ENCODE peak calls at places on chromosomes 3 and 15, in seven cellular contexts. One of them, this sample, is unnamed.
A peak's percentile ranks its signal among the peaks of the same experiment; 100 is the strongest.

GRCh38 chr3:156608601-156609000 is 53.7 kb upstream of the SSR3 start:
- DNase-seq in breast epithelium: no peak
- DNase-seq in HCT116: no peak
- DNase-seq in brain microvascular endothelial cell: no peak
- DNase-seq in GM23338: no peak
- DNase-seq in ovary: no peak
- DNase-seq in pancreas: no peak
- DNase-seq in this sample: no peak

GRCh38 chr3:155704041-155704440 is 40.8 kb downstream of the PLCH1 start:
- DNase-seq in breast epithelium: no peak
- DNase-seq in GM23338: no peak
- DNase-seq in HCT116: no peak
- DNase-seq in ovary: no peak
- DNase-seq in brain microvascular endothelial cell: no peak
- DNase-seq in pancreas: no peak
- DNase-seq in this sample: no peak

GRCh38 chr3:9161811-9162210 is 87.6 kb downstream of the SRGAP3 start:
- DNase-seq in brain microvascular endothelial cell: no peak
- DNase-seq in GM23338: no peak
- DNase-seq in pancreas: no peak
- DNase-seq in breast epithelium: no peak
- DNase-seq in ovary: no peak
- DNase-seq in HCT116: no peak
- DNase-seq in this sample: no peak

GRCh38 chr15:85741021-85741421 is 53.7 kb downstream of the KLHL25 start:
- DNase-seq in breast epithelium: no peak
- DNase-seq in pancreas: no peak
- DNase-seq in GM23338: peak; percentile 49
- DNase-seq in brain microvascular endothelial cell: no peak
- DNase-seq in ovary: no peak
- DNase-seq in HCT116: no peak
- DNase-seq in this sample: no peak

GRCh38 chr15:98896802-98897732 is 110.5 kb downstream of the PGPEP1L start:
- DNase-seq in pancreas: no peak
- DNase-seq in GM23338: no peak
- DNase-seq in HCT116: peak; percentile 77
- DNase-seq in breast epithelium: no peak
- DNase-seq in ovary: no peak
- DNase-seq in brain microvascular endothelial cell: peak; percentile 99
- DNase-seq in this sample: peak; percentile 99

GRCh38 chr3:78905700-78906099 is 862.1 kb downstream of the ROBO1 start:
- DNase-seq in ovary: no peak
- DNase-seq in pancreas: no peak
- DNase-seq in HCT116: no peak
- DNase-seq in brain microvascular endothelial cell: no peak
- DNase-seq in GM23338: no peak
- DNase-seq in breast epithelium: no peak
- DNase-seq in this sample: no peak

GRCh38 chr15:58070801-58071418 is 5.4 kb upstream of the ALDH1A2 start:
- DNase-seq in breast epithelium: peak; percentile 56
- DNase-seq in GM23338: peak; percentile 70
- DNase-seq in pancreas: peak; percentile 81
- DNase-seq in HCT116: peak; percentile 57
- DNase-seq in brain microvascular endothelial cell: peak; percentile 59
- DNase-seq in ovary: peak; percentile 53
- DNase-seq in this sample: no peak

GRCh38 chr3:177781686-177782161 is 584.4 kb upstream of the TBL1XR1 start:
- DNase-seq in ovary: peak; percentile 68
- DNase-seq in pancreas: no peak
- DNase-seq in brain microvascular endothelial cell: peak; percentile 20
- DNase-seq in HCT116: no peak
- DNase-seq in breast epithelium: no peak
- DNase-seq in GM23338: no peak
- DNase-seq in this sample: no peak

GRCh38 chr15:99114511-99115299 is 9.8 kb downstream of the SYNM start:
- DNase-seq in ovary: no peak
- DNase-seq in pancreas: no peak
- DNase-seq in HCT116: no peak
- DNase-seq in GM23338: no peak
- DNase-seq in breast epithelium: no peak
- DNase-seq in brain microvascular endothelial cell: no peak
- DNase-seq in this sample: no peak

GRCh38 chr3:170724599-170724998 is 138.7 kb upstream of the SLC7A14 start:
- DNase-seq in pancreas: no peak
- DNase-seq in GM23338: no peak
- DNase-seq in HCT116: no peak
- DNase-seq in ovary: peak; percentile 44
- DNase-seq in breast epithelium: no peak
- DNase-seq in brain microvascular endothelial cell: peak; percentile 63
- DNase-seq in this sample: no peak

GRCh38 chr3:49553690-49554634 is at the start of gene BSN:
- DNase-seq in breast epithelium: peak; percentile 66
- DNase-seq in GM23338: peak; percentile 94
- DNase-seq in ovary: peak; percentile 96
- DNase-seq in brain microvascular endothelial cell: peak; percentile 71
- DNase-seq in pancreas: peak; percentile 99
- DNase-seq in HCT116: peak; percentile 57
- DNase-seq in this sample: peak; percentile 35

GRCh38 chr15:28082891-28083688 is 16.0 kb downstream of the OCA2 start:
- DNase-seq in breast epithelium: no peak
- DNase-seq in brain microvascular endothelial cell: no peak
- DNase-seq in ovary: no peak
- DNase-seq in GM23338: no peak
- DNase-seq in pancreas: no peak
- DNase-seq in HCT116: no peak
- DNase-seq in this sample: no peak

GRCh38 chr3:46527239-46527638 is 29.5 kb downstream of the RTP3 start:
- DNase-seq in brain microvascular endothelial cell: no peak
- DNase-seq in HCT116: no peak
- DNase-seq in GM23338: no peak
- DNase-seq in pancreas: no peak
- DNase-seq in breast epithelium: no peak
- DNase-seq in ovary: no peak
- DNase-seq in this sample: no peak

GRCh38 chr3:12395349-12396012 is 88.8 kb upstream of the TSEN2 start:
- DNase-seq in ovary: no peak
- DNase-seq in GM23338: no peak
- DNase-seq in breast epithelium: no peak
- DNase-seq in brain microvascular endothelial cell: no peak
- DNase-seq in HCT116: no peak
- DNase-seq in pancreas: no peak
- DNase-seq in this sample: no peak

GRCh38 chr15:62749445-62749844 is 293.1 kb upstream of the TPM1 start:
- DNase-seq in HCT116: no peak
- DNase-seq in brain microvascular endothelial cell: peak; percentile 38
- DNase-seq in GM23338: peak; percentile 27
- DNase-seq in pancreas: no peak
- DNase-seq in ovary: no peak
- DNase-seq in breast epithelium: no peak
- DNase-seq in this sample: no peak

GRCh38 chr3:116446037-116446436 is 750 bp upstream of the LSAMP start:
- DNase-seq in brain microvascular endothelial cell: no peak
- DNase-seq in breast epithelium: no peak
- DNase-seq in GM23338: no peak
- DNase-seq in HCT116: no peak
- DNase-seq in ovary: no peak
- DNase-seq in pancreas: no peak
- DNase-seq in this sample: no peak

GRCh38 chr3:94293793-94294195 is 230.9 kb downstream of the NSUN3 start:
- DNase-seq in breast epithelium: no peak
- DNase-seq in GM23338: no peak
- DNase-seq in brain microvascular endothelial cell: no peak
- DNase-seq in HCT116: no peak
- DNase-seq in pancreas: no peak
- DNase-seq in ovary: no peak
- DNase-seq in this sample: peak; percentile 29

GRCh38 chr15:88624156-88624970 is 3.2 kb downstream of the AEN start:
- DNase-seq in ovary: peak; percentile 44
- DNase-seq in breast epithelium: no peak
- DNase-seq in HCT116: no peak
- DNase-seq in pancreas: peak; percentile 46
- DNase-seq in GM23338: peak; percentile 57
- DNase-seq in brain microvascular endothelial cell: no peak
- DNase-seq in this sample: no peak

GRCh38 chr15:77870195-77871065 is 207.1 kb downstream of the TBC1D2B start:
- DNase-seq in breast epithelium: peak; percentile 67
- DNase-seq in HCT116: peak; percentile 59
- DNase-seq in brain microvascular endothelial cell: peak; percentile 57
- DNase-seq in GM23338: peak; percentile 90
- DNase-seq in ovary: peak; percentile 47
- DNase-seq in pancreas: peak; percentile 86
- DNase-seq in this sample: no peak

GRCh38 chr3:77189684-77190083 is 149.8 kb downstream of the ROBO2 start:
- DNase-seq in HCT116: no peak
- DNase-seq in pancreas: no peak
- DNase-seq in GM23338: no peak
- DNase-seq in breast epithelium: no peak
- DNase-seq in brain microvascular endothelial cell: no peak
- DNase-seq in ovary: no peak
- DNase-seq in this sample: no peak

GRCh38 chr3:145145461-145145860 is 1015.5 kb downstream of the PLOD2 start:
- DNase-seq in HCT116: no peak
- DNase-seq in pancreas: no peak
- DNase-seq in ovary: no peak
- DNase-seq in breast epithelium: no peak
- DNase-seq in GM23338: no peak
- DNase-seq in brain microvascular endothelial cell: peak; percentile 5
- DNase-seq in this sample: no peak

GRCh38 chr3:106333911-106334618 is 465.3 kb upstream of the CBLB start:
- DNase-seq in HCT116: no peak
- DNase-seq in brain microvascular endothelial cell: peak; percentile 72
- DNase-seq in ovary: no peak
- DNase-seq in breast epithelium: no peak
- DNase-seq in GM23338: no peak
- DNase-seq in pancreas: no peak
- DNase-seq in this sample: peak; percentile 63

GRCh38 chr3:45676248-45677044 is 12.8 kb upstream of the SACM1L start:
- DNase-seq in breast epithelium: no peak
- DNase-seq in ovary: no peak
- DNase-seq in pancreas: no peak
- DNase-seq in brain microvascular endothelial cell: no peak
- DNase-seq in HCT116: no peak
- DNase-seq in GM23338: no peak
- DNase-seq in this sample: no peak

GRCh38 chr3:152317956-152318355 is 49.2 kb downstream of the MBNL1 start:
- DNase-seq in GM23338: no peak
- DNase-seq in brain microvascular endothelial cell: peak; percentile 30
- DNase-seq in pancreas: no peak
- DNase-seq in breast epithelium: no peak
- DNase-seq in HCT116: no peak
- DNase-seq in ovary: no peak
- DNase-seq in this sample: no peak

GRCh38 chr15:89356634-89357298 is 22.1 kb upstream of the POLG start:
- DNase-seq in brain microvascular endothelial cell: no peak
- DNase-seq in breast epithelium: no peak
- DNase-seq in GM23338: peak; percentile 41
- DNase-seq in ovary: no peak
- DNase-seq in pancreas: no peak
- DNase-seq in HCT116: no peak
- DNase-seq in this sample: no peak

GRCh38 chr3:149299938-149300791 is 33.3 kb downstream of the TM4SF18 start:
- DNase-seq in brain microvascular endothelial cell: peak; percentile 93
- DNase-seq in ovary: no peak
- DNase-seq in HCT116: peak; percentile 93
- DNase-seq in pancreas: no peak
- DNase-seq in GM23338: no peak
- DNase-seq in breast epithelium: no peak
- DNase-seq in this sample: peak; percentile 95

GRCh38 chr3:195208631-195209030 is 62.3 kb downstream of the XXYLT1 start:
- DNase-seq in HCT116: no peak
- DNase-seq in breast epithelium: no peak
- DNase-seq in ovary: no peak
- DNase-seq in GM23338: no peak
- DNase-seq in pancreas: no peak
- DNase-seq in brain microvascular endothelial cell: no peak
- DNase-seq in this sample: no peak

GRCh38 chr3:112333002-112333385 is at the start of gene CD200:
- DNase-seq in HCT116: no peak
- DNase-seq in pancreas: peak; percentile 68
- DNase-seq in brain microvascular endothelial cell: peak; percentile 26
- DNase-seq in GM23338: peak; percentile 88
- DNase-seq in breast epithelium: peak; percentile 54
- DNase-seq in ovary: peak; percentile 81
- DNase-seq in this sample: no peak

GRCh38 chr15:92095691-92096090 is 242.2 kb downstream of the SLCO3A1 start:
- DNase-seq in HCT116: no peak
- DNase-seq in pancreas: no peak
- DNase-seq in GM23338: no peak
- DNase-seq in brain microvascular endothelial cell: no peak
- DNase-seq in ovary: no peak
- DNase-seq in breast epithelium: no peak
- DNase-seq in this sample: no peak

GRCh38 chr3:139937674-139938279 is 2.8 kb downstream of the CLSTN2 start:
- DNase-seq in pancreas: no peak
- DNase-seq in GM23338: peak; percentile 57
- DNase-seq in ovary: peak; percentile 73
- DNase-seq in brain microvascular endothelial cell: peak; percentile 53
- DNase-seq in breast epithelium: no peak
- DNase-seq in HCT116: peak; percentile 19
- DNase-seq in this sample: no peak
- TF ChIP-seq CTCF in pancreas: peak; percentile 63
- TF ChIP-seq CTCF in GM23338: peak; percentile 75
- TF ChIP-seq CTCF in ovary: peak; percentile 71
- TF ChIP-seq CTCF in brain microvascular endothelial cell: peak; percentile 88
- TF ChIP-seq CTCF in breast epithelium: peak; percentile 36
- TF ChIP-seq CTCF in HCT116: peak; percentile 77
- TF ChIP-seq CTCF in this sample: peak; percentile 80

DNA sequence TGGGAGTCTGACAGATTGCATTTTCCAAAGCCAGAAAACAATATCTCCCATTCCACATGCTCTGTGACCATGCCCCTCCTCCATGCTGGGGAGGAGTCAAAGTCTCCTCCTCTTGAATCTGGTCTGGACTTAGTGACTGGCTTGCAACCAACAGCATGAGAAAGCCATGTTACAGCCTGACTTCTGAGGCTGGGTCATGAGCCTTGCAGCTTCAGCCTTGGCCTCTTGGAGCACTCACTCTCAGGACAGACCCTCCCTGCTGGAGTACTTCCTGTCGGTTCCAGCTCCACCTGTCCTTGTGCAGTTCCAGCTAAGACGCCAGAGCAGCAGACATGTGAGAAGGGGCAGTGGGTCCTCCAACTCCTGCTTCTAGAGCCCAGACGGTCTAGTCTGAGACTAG is 49.7 kb upstream of the RBSN start:
- DNase-seq in breast epithelium: no peak
- DNase-seq in pancreas: no peak
- DNase-seq in ovary: no peak
- DNase-seq in GM23338: peak; percentile 88
- DNase-seq in brain microvascular endothelial cell: peak; percentile 1
- DNase-seq in HCT116: peak; percentile 43
- DNase-seq in this sample: no peak
- H3K27me3 ChIP-seq in breast epithelium: no peaks in the 10 kb centered on the region
- H3K27me3 ChIP-seq in pancreas: no peaks in the 10 kb centered on the region
- H3K27me3 ChIP-seq in ovary: no peaks in the 10 kb centered on the region
- H3K27me3 ChIP-seq in GM23338: no peaks in the 10 kb centered on the region
- H3K27me3 ChIP-seq in brain microvascular endothelial cell: peaks cover 7% of the 10 kb centered on the region
- H3K27me3 ChIP-seq in HCT116: peaks cover 7% of the 10 kb centered on the region
- H3K27me3 ChIP-seq in this sample: no peaks in the 10 kb centered on the region

GRCh38 chr15:40899536-40900207 is 5.4 kb downstream of the VPS18 start:
- DNase-seq in ovary: no peak
- DNase-seq in brain microvascular endothelial cell: no peak
- DNase-seq in pancreas: no peak
- DNase-seq in GM23338: no peak
- DNase-seq in HCT116: no peak
- DNase-seq in breast epithelium: no peak
- DNase-seq in this sample: no peak
- H3K36me3 ChIP-seq in ovary: no peaks in the 10 kb centered on the region
- H3K36me3 ChIP-seq in brain microvascular endothelial cell: peaks cover 61% of the 10 kb centered on the region
- H3K36me3 ChIP-seq in pancreas: no peaks in the 10 kb centered on the region
- H3K36me3 ChIP-seq in GM23338: peaks cover 23% of the 10 kb centered on the region
- H3K36me3 ChIP-seq in HCT116: peaks cover 14% of the 10 kb centered on the region
- H3K36me3 ChIP-seq in breast epithelium: peaks cover 6% of the 10 kb centered on the region
- H3K36me3 ChIP-seq in this sample: peaks cover 10% of the 10 kb centered on the region

GRCh38 chr3:72993391-72993790 is 3.2 kb upstream of the PPP4R2 start:
- DNase-seq in GM23338: peak; percentile 63
- DNase-seq in brain microvascular endothelial cell: no peak
- DNase-seq in breast epithelium: no peak
- DNase-seq in pancreas: no peak
- DNase-seq in ovary: no peak
- DNase-seq in HCT116: no peak
- DNase-seq in this sample: no peak
- TF ChIP-seq CTCF in GM23338: peak; percentile 57
- TF ChIP-seq CTCF in brain microvascular endothelial cell: peak; percentile 34
- TF ChIP-seq CTCF in breast epithelium: no peak
- TF ChIP-seq CTCF in pancreas: no peak
- TF ChIP-seq CTCF in ovary: no peak
- TF ChIP-seq CTCF in HCT116: peak; percentile 35
- TF ChIP-seq CTCF in this sample: no peak